ENCODE peak calls at places on chromosomes 6 and 20, in four cellular contexts. One of them, this sample, is unnamed.

GRCh38 chr20:43379239-43379917 is 78.3 kb upstream of the SRSF6 start:
- DNase-seq in B cell: no peak
- DNase-seq in upper lobe of right lung: no peak
- DNase-seq in fibroblast of mammary gland: peak
- DNase-seq in this sample: no peak

GRCh38 chr20:40781340-40781916 is 92.4 kb upstream of the MAFB start:
- DNase-seq in B cell: no peak
- DNase-seq in upper lobe of right lung: no peak
- DNase-seq in fibroblast of mammary gland: no peak
- DNase-seq in this sample: no peak

GRCh38 chr6:44129841-44130322 is 2.5 kb downstream of the TMEM63B start:
- DNase-seq in B cell: no peak
- DNase-seq in upper lobe of right lung: no peak
- DNase-seq in fibroblast of mammary gland: no peak
- DNase-seq in this sample: no peak

GRCh38 chr20:34871966-34872603 is 571 bp downstream of the GGT7 start:
- DNase-seq in B cell: no peak
- DNase-seq in upper lobe of right lung: no peak
- DNase-seq in fibroblast of mammary gland: no peak
- DNase-seq in this sample: no peak

GRCh38 chr6:33623895-33624381 is 2.8 kb downstream of the ITPR3 start:
- DNase-seq in B cell: no peak
- DNase-seq in upper lobe of right lung: no peak
- DNase-seq in fibroblast of mammary gland: no peak
- DNase-seq in this sample: no peak

GRCh38 chr6:27251672-27252251 is 4.3 kb downstream of the PRSS16 start:
- DNase-seq in B cell: peak
- DNase-seq in upper lobe of right lung: peak
- DNase-seq in fibroblast of mammary gland: peak
- DNase-seq in this sample: peak

GRCh38 chr20:57576002-57576401 is 15.1 kb downstream of the PCK1 start:
- DNase-seq in B cell: no peak
- DNase-seq in upper lobe of right lung: no peak
- DNase-seq in fibroblast of mammary gland: no peak
- DNase-seq in this sample: no peak

GRCh38 chr6:162730502-162730901 is 2.7 kb downstream of the PACRG start:
- DNase-seq in B cell: no peak
- DNase-seq in upper lobe of right lung: no peak
- DNase-seq in fibroblast of mammary gland: no peak
- DNase-seq in this sample: no peak

GRCh38 chr20:58891076-58891685 is 38.7 kb downstream of the GNAS start:
- DNase-seq in B cell: peak
- DNase-seq in upper lobe of right lung: peak
- DNase-seq in fibroblast of mammary gland: peak
- DNase-seq in this sample: peak

GRCh38 chr6:20404641-20405032 is 3.0 kb downstream of the E2F3 start:
- DNase-seq in B cell: peak
- DNase-seq in upper lobe of right lung: no peak
- DNase-seq in fibroblast of mammary gland: peak
- DNase-seq in this sample: peak

GRCh38 chr6:149065658-149066556 is 251.6 kb upstream of the TAB2 start:
- DNase-seq in B cell: peak
- DNase-seq in upper lobe of right lung: no peak
- DNase-seq in fibroblast of mammary gland: no peak
- DNase-seq in this sample: peak

GRCh38 chr20:47345214-47345613 is 11.3 kb downstream of the ZMYND8 start:
- DNase-seq in B cell: no peak
- DNase-seq in upper lobe of right lung: no peak
- DNase-seq in fibroblast of mammary gland: no peak
- DNase-seq in this sample: no peak

GRCh38 chr20:56350842-56351241 is 7.9 kb upstream of the FAM210B start:
- DNase-seq in B cell: no peak
- DNase-seq in upper lobe of right lung: no peak
- DNase-seq in fibroblast of mammary gland: no peak
- DNase-seq in this sample: no peak

GRCh38 chr20:15584507-15584906 is 988.7 kb downstream of the KIF16B start:
- DNase-seq in B cell: no peak
- DNase-seq in upper lobe of right lung: no peak
- DNase-seq in fibroblast of mammary gland: no peak
- DNase-seq in this sample: no peak

GRCh38 chr20:35497780-35498189 is 31.7 kb downstream of the C20orf173 start:
- DNase-seq in B cell: no peak
- DNase-seq in upper lobe of right lung: peak
- DNase-seq in fibroblast of mammary gland: peak
- DNase-seq in this sample: no peak

GRCh38 chr6:88683734-88684133 is 279.7 kb downstream of the RNGTT start:
- DNase-seq in B cell: no peak
- DNase-seq in upper lobe of right lung: no peak
- DNase-seq in fibroblast of mammary gland: peak
- DNase-seq in this sample: no peak

GRCh38 chr20:32984196-32984595 is 20.0 kb downstream of the SUN5 start:
- DNase-seq in B cell: no peak
- DNase-seq in upper lobe of right lung: no peak
- DNase-seq in fibroblast of mammary gland: no peak
- DNase-seq in this sample: no peak

GRCh38 chr6:98041921-98042320 is 758.9 kb upstream of the MMS22L start:
- DNase-seq in B cell: no peak
- DNase-seq in upper lobe of right lung: no peak
- DNase-seq in fibroblast of mammary gland: no peak
- DNase-seq in this sample: no peak

GRCh38 chr20:56454754-56455153 is 13.7 kb upstream of the RTF2 start:
- DNase-seq in B cell: no peak
- DNase-seq in upper lobe of right lung: no peak
- DNase-seq in fibroblast of mammary gland: no peak
- DNase-seq in this sample: peak

GRCh38 chr6:40146902-40147301 is 212.6 kb upstream of the MOCS1 start:
- DNase-seq in B cell: no peak
- DNase-seq in upper lobe of right lung: no peak
- DNase-seq in fibroblast of mammary gland: no peak
- DNase-seq in this sample: no peak

GRCh38 chr20:10090588-10091166 is 55.9 kb downstream of the ANKEF1 start:
- DNase-seq in B cell: peak
- DNase-seq in upper lobe of right lung: peak
- DNase-seq in fibroblast of mammary gland: peak
- DNase-seq in this sample: peak

GRCh38 chr6:132405143-132405915 is 4.1 kb upstream of the MOXD1 start:
- DNase-seq in B cell: no peak
- DNase-seq in upper lobe of right lung: no peak
- DNase-seq in fibroblast of mammary gland: peak
- DNase-seq in this sample: no peak

GRCh38 chr6:127824061-127824460 is 76.8 kb downstream of the THEMIS start:
- DNase-seq in B cell: no peak
- DNase-seq in upper lobe of right lung: no peak
- DNase-seq in fibroblast of mammary gland: no peak
- DNase-seq in this sample: no peak

GRCh38 chr6:24909281-24910216 is 26.2 kb downstream of the RIPOR2 start:
- DNase-seq in B cell: no peak
- DNase-seq in upper lobe of right lung: no peak
- DNase-seq in fibroblast of mammary gland: no peak
- DNase-seq in this sample: no peak

GRCh38 chr6:12113190-12113578 is 101.1 kb downstream of the HIVEP1 start:
- DNase-seq in B cell: peak
- DNase-seq in upper lobe of right lung: no peak
- DNase-seq in fibroblast of mammary gland: peak
- DNase-seq in this sample: peak

GRCh38 chr6:48825501-48826317 is 637.3 kb downstream of the MMUT start:
- DNase-seq in B cell: no peak
- DNase-seq in upper lobe of right lung: no peak
- DNase-seq in fibroblast of mammary gland: peak
- DNase-seq in this sample: no peak

GRCh38 chr20:16714765-16715164 is 15.1 kb upstream of the SNRPB2 start:
- DNase-seq in B cell: no peak
- DNase-seq in upper lobe of right lung: no peak
- DNase-seq in fibroblast of mammary gland: no peak
- DNase-seq in this sample: no peak

GRCh38 chr20:21518292-21518991 is 4.6 kb upstream of the NKX2-2 start:
- DNase-seq in B cell: no peak
- DNase-seq in upper lobe of right lung: peak
- DNase-seq in fibroblast of mammary gland: no peak
- DNase-seq in this sample: no peak

GRCh38 chr20:62362991-62363919 is 3.9 kb downstream of the LAMA5 start:
- DNase-seq in B cell: no peak
- DNase-seq in upper lobe of right lung: peak
- DNase-seq in fibroblast of mammary gland: no peak
- DNase-seq in this sample: no peak

GRCh38 chr6:33610057-33610456 is 11.1 kb upstream of the ITPR3 start:
- DNase-seq in B cell: no peak
- DNase-seq in upper lobe of right lung: no peak
- DNase-seq in fibroblast of mammary gland: no peak
- DNase-seq in this sample: no peak

DNA sequence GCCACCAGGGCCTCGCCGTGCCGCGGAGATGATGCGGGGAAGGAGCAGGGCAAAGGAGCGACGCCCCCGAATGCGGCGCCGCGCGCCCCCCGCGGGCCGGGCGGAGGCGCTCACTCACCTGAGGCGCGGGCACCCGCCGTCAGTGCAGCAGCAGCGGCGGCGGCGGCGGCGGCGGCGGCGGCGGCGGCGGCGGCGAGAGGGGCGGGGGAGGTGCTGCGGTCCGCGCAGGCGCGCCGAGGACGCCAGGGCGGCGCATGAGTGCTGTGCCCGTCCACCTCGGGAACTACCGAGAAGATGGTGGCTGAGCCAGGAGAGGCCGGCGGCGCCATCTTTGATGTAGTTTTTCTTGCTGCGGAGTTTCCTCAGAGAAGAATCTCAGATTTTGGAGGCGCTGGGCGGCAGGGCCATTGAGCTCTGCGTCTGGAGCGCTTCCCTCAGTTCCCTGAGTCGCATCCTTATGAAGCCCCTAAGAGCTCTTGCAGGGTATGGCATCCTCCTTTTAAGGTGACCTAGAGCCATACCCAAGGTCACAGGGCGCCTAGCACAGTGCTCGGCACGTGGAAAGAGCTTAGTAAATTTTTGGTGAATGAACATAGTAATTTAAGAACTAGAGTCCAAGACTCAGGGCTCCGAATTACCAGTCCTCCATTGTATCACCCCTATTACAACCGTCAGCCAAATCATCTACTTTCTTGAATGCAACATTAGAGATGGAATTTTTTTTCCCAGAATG is at the start of gene NDRG3:
- DNase-seq in B cell: peak
- DNase-seq in upper lobe of right lung: peak
- DNase-seq in fibroblast of mammary gland: peak
- DNase-seq in this sample: peak
- TF ChIP-seq CTCF in B cell: peak
- TF ChIP-seq CTCF in upper lobe of right lung: peak
- TF ChIP-seq CTCF in fibroblast of mammary gland: no peak
- TF ChIP-seq CTCF in this sample: no peak

DNA sequence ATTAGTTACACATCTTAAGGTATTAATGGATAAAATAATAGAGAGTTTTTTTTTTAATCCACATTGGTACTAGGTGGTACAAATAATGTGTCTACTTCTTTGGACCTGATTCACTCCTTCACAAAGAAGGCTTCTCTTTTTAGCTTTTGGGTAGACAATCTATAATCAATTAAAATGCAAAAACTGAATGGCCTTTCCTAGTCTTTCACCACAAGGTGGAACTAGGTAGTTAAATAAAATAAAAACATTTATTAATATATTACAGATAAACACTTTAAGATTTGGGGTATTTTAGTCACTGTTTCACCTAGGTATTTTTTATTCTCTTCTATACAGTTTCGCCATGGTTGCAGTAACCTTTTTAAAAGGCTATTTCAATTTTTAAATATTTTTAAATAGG is 68.3 kb upstream of the DST start:
- DNase-seq in B cell: no peak
- DNase-seq in upper lobe of right lung: no peak
- DNase-seq in fibroblast of mammary gland: no peak
- DNase-seq in this sample: no peak
- TF ChIP-seq CTCF in B cell: no peak
- TF ChIP-seq CTCF in upper lobe of right lung: no peak
- TF ChIP-seq CTCF in fibroblast of mammary gland: no peak
- TF ChIP-seq CTCF in this sample: no peak

GRCh38 chr20:38473353-38473795 is 731 bp downstream of the RALGAPB start:
- DNase-seq in B cell: no peak
- DNase-seq in upper lobe of right lung: no peak
- DNase-seq in fibroblast of mammary gland: peak
- DNase-seq in this sample: no peak
- TF ChIP-seq CTCF in B cell: no peak
- TF ChIP-seq CTCF in upper lobe of right lung: no peak
- TF ChIP-seq CTCF in fibroblast of mammary gland: peak
- TF ChIP-seq CTCF in this sample: no peak

GRCh38 chr20:20448891-20449290 is 81.0 kb downstream of the INSM1 start:
- DNase-seq in B cell: no peak
- DNase-seq in upper lobe of right lung: no peak
- DNase-seq in fibroblast of mammary gland: no peak
- DNase-seq in this sample: no peak

GRCh38 chr20:20454367-20454766 is 86.5 kb downstream of the INSM1 start:
- DNase-seq in B cell: no peak
- DNase-seq in upper lobe of right lung: no peak
- DNase-seq in fibroblast of mammary gland: no peak
- DNase-seq in this sample: no peak

GRCh38 chr20:20454850-20455627 is 87.1 kb downstream of the INSM1 start:
- DNase-seq in B cell: no peak
- DNase-seq in upper lobe of right lung: no peak
- DNase-seq in fibroblast of mammary gland: no peak
- DNase-seq in this sample: no peak

GRCh38 chr20:20450461-20451027 is 82.6 kb downstream of the INSM1 start:
- DNase-seq in B cell: no peak
- DNase-seq in upper lobe of right lung: no peak
- DNase-seq in fibroblast of mammary gland: peak
- DNase-seq in this sample: no peak

GRCh38 chr20:20452254-20452676 is 84.4 kb downstream of the INSM1 start:
- DNase-seq in B cell: peak
- DNase-seq in upper lobe of right lung: peak
- DNase-seq in fibroblast of mammary gland: peak
- DNase-seq in this sample: peak
- TF ChIP-seq CTCF in B cell: no peak
- TF ChIP-seq CTCF in upper lobe of right lung: no peak
- TF ChIP-seq CTCF in fibroblast of mammary gland: no peak
- TF ChIP-seq CTCF in this sample: no peak

This sample was measured in activated CD8-positive, alpha-beta T cell treated with anti-CD3 and anti-CD28 coated beads for 36 hours.